ENCODE peak calls at places on chromosomes 4 and X, in four cellular contexts. I, V, P and G are unnamed samples.

GRCh38 chr4:75881476-75881875 is 20.8 kb downstream of the PPEF2 start:
- DNase-seq in I (no peak), V (no peak), P (no peak), G (no peak)

GRCh38 chr4:184699941-184700340 is 34.0 kb downstream of the CENPU start:
- DNase-seq in P (no peak), V (no peak), I (no peak), G (no peak)

GRCh38 chrX:48937065-48937907 is 18.5 kb upstream of the PIM2 start:
- DNase-seq in I (no peak), V (no peak), P (no peak), G (no peak)

GRCh38 chr4:109433281-109434006 is at the start of gene SEC24B:
- DNase-seq in P (peak), I (no peak), V (peak), G (peak)

GRCh38 chr4:39062094-39062493 is at the start of gene KLHL5:
- DNase-seq in P (no peak), I (no peak), V (no peak), G (peak)

GRCh38 chr4:128461300-128462103 is 173.9 kb upstream of the PGRMC2 start:
- DNase-seq in I (no peak), V (no peak), P (no peak), G (no peak)

GRCh38 chr4:128653514-128654420 is 155.7 kb upstream of the JADE1 start:
- DNase-seq in I (no peak), V (no peak), P (no peak), G (no peak)

GRCh38 chr4:38711066-38711465 is 47.1 kb downstream of the KLF3 start:
- DNase-seq in V (no peak), I (no peak), P (no peak), G (no peak)

GRCh38 chr4:24799196-24799543 is 3.8 kb downstream of the SOD3 start:
- DNase-seq in I (no peak), P (no peak), V (no peak), G (no peak)

GRCh38 chrX:41922125-41922521 is 1.2 kb downstream of the CASK start:
- DNase-seq in V (no peak), P (no peak), I (no peak), G (no peak)

GRCh38 chrX:17744896-17745523 is 7.7 kb downstream of the SCML1 start:
- DNase-seq in V (no peak), P (peak), I (no peak), G (no peak)

GRCh38 chrX:55099162-55099561 is 10.3 kb downstream of the PAGE2 start:
- DNase-seq in I (no peak), V (no peak), P (no peak), G (no peak)

GRCh38 chrX:39477438-39478120 is 620.2 kb downstream of the BCOR start:
- DNase-seq in I (peak), V (no peak), P (no peak), G (no peak)

GRCh38 chrX:28542791-28543190 is 44.5 kb upstream of the IL1RAPL1 start:
- DNase-seq in I (no peak), P (no peak), V (no peak), G (no peak)

GRCh38 chr4:6273661-6273990 is 4.0 kb downstream of the WFS1 start:
- DNase-seq in V (no peak), I (no peak), P (peak), G (no peak)

GRCh38 chr4:117134386-117134785 is 49.0 kb upstream of the TRAM1L1 start:
- DNase-seq in V (peak), I (no peak), P (peak), G (peak)

GRCh38 chr4:107801766-107802211 is 22.9 kb upstream of the SGMS2 start:
- DNase-seq in V (no peak), I (no peak), P (no peak), G (no peak)

GRCh38 chr4:78656968-78657445 is 105.4 kb downstream of the ANXA3 start:
- DNase-seq in I (no peak), P (no peak), V (no peak), G (no peak)

GRCh38 chr4:122364700-122365404 is 14.0 kb upstream of the ADAD1 start:
- DNase-seq in I (no peak), V (no peak), P (peak), G (peak)

GRCh38 chrX:82813671-82814078 is 694.4 kb upstream of the POU3F4 start:
- DNase-seq in V (peak), P (no peak), I (peak), G (peak)

GRCh38 chr4:170705907-170706306 is 616.2 kb upstream of the AADAT start:
- DNase-seq in I (no peak), P (no peak), V (no peak), G (no peak)

GRCh38 chr4:152165146-152165545 is 370.7 kb downstream of the FBXW7 start:
- DNase-seq in V (no peak), I (peak), P (no peak), G (peak)

GRCh38 chr4:7701866-7702649 is 237.6 kb downstream of the AFAP1 start:
- DNase-seq in I (no peak), V (no peak), P (no peak), G (no peak)

GRCh38 chr4:108694423-108694822 is 44.0 kb downstream of the OSTC start:
- DNase-seq in V (no peak), P (no peak), I (no peak), G (no peak)

GRCh38 chrX:68826113-68826980 is 2.5 kb upstream of the EFNB1 start:
- DNase-seq in P (peak), I (no peak), V (no peak), G (no peak)

GRCh38 chr4:165621983-165622382 is 243.2 kb downstream of the CPE start:
- DNase-seq in P (no peak), I (no peak), V (no peak), G (no peak)

GRCh38 chrX:8323356-8323755 is 141.3 kb upstream of the VCX3B start:
- DNase-seq in P (no peak), V (no peak), I (no peak), G (no peak)

GRCh38 chr4:108830509-108831244 is 67.8 kb upstream of the ETNPPL start:
- DNase-seq in I (no peak), V (no peak), P (no peak), G (no peak)

GRCh38 chr4:108172780-108173598 is 4.3 kb upstream of the LEF1 start:
- DNase-seq in I (no peak), P (peak), V (no peak), G (no peak)

GRCh38 chr4:17515724-17516407 is 901 bp downstream of the CLRN2 start:
- DNase-seq in I (no peak), V (no peak), P (peak), G (no peak)

GRCh38 chrX:46739736-46740135 is 19.2 kb downstream of the SLC9A7 start:
- DNase-seq in P (peak), V (no peak), I (no peak), G (no peak)

GRCh38 chrX:71615954-71616353 is 2.4 kb downstream of the CXCR3 start:
- DNase-seq in V (no peak), P (no peak), I (no peak), G (no peak)

GRCh38 chr4:41881931-41882621 is 53.2 kb upstream of the TMEM33 start:
- DNase-seq in V (no peak), P (no peak), I (no peak), G (no peak)

GRCh38 chr4:176274441-176274840 is 5.4 kb upstream of the ASB5 start:
- DNase-seq in I (no peak), V (no peak), P (no peak), G (no peak)

GRCh38 chr4:74692973-74693372 is 101.3 kb downstream of the BTC start:
- DNase-seq in I (no peak), P (no peak), V (no peak), G (no peak)

GRCh38 chr4:26476545-26476944 is 13.7 kb downstream of the CCKAR start:
- DNase-seq in P (no peak), V (no peak), I (no peak), G (no peak)

GRCh38 chr4:108056418-108056817 is 66.7 kb downstream of the HADH start:
- DNase-seq in V (no peak), I (no peak), P (no peak), G (no peak)

DNA sequence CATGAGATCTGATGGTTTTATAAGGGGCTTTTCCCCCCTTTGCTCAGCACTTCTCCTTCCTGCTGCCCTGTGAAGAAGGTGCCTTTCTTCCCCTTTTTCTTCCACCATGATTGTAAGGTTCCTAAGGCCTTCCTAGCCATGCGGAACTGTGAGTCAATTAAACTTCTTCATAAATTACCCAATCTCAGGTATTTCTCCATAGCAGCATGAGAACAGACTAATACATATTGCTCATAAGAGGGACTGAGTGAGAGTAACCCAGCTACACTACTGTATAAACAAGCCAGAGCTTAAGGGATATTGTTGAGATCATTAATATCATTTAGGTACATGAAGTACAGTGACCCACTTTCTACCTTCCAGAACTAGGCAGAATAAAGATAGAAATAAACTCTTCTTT is 102.9 kb downstream of the TEX13A start:
- DNase-seq in V (no peak), P (no peak), I (no peak), G (no peak)
- TF ChIP-seq ZNF274 in V (no peak), P (no peak), I (no peak), G (no peak)

GRCh38 chr4:52824603-52825310 is 37.4 kb upstream of the RASL11B start:
- DNase-seq in P (peak), V (no peak), I (no peak), G (no peak)
- TF ChIP-seq ZNF274 in P (no peak), V (no peak), I (no peak), G (no peak)

GRCh38 chr4:118289794-118290193 is 63.0 kb downstream of the PRSS12 start:
- DNase-seq in V (no peak), P (no peak), I (no peak), G (no peak)
- TF ChIP-seq ZNF274 in V (no peak), P (no peak), I (no peak), G (no peak)

GRCh38 chrX:129632443-129632842 is 22.3 kb downstream of the APLN start:
- DNase-seq in V (no peak), I (no peak), P (no peak), G (no peak)
- TF ChIP-seq ZNF274 in V (no peak), I (no peak), P (no peak), G (no peak)

DNA sequence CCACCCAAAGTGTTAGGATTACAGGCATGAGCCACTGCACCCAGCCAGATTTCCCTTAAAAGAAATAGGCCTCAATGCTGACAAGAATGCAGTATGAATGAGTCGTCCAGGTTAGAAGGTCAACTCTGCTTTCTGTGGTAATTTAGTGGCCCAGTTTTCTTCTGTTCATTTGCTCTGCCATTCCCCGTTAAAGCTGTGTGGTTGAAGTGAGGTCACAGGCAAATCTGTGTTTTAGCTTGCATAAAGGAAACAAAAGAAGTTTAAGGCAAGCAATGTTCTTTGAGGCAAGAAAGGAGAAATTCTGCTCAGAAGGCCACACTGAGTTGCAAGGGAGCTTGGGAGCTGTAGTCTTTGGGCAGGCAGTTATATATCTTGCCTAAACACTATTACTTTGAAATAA is 176.8 kb downstream of the LARP7 start:
- DNase-seq in I (no peak), P (no peak), V (no peak), G (no peak)
- TF ChIP-seq ZNF274 in I (no peak), P (no peak), V (no peak), G (no peak)